ENCODE peak calls at places on chromosome 4, in five cellular contexts. L is right atrium auricular region, Z is PC-9, D is uterus, B is transverse colon. E is an unnamed sample. For H3K27me3, the result is how much of the 10 kb centered on the place peaks cover.

GRCh38 chr4:128661529-128661928 is 148.0 kb upstream of the JADE1 start:
- DNase-seq in L (no peak), Z (no peak), D (no peak), B (no peak), E (no peak)

GRCh38 chr4:25085621-25086020 is 54.9 kb upstream of the LGI2 start:
- DNase-seq in L (no peak), Z (no peak), D (no peak), B (peak), E (no peak)

GRCh38 chr4:23361453-23361852 is 528.4 kb downstream of the PPARGC1A start:
- DNase-seq in L (no peak), Z (no peak), D (no peak), B (no peak), E (no peak)

GRCh38 chr4:184941671-184942070 is 76.6 kb upstream of the HELT start:
- DNase-seq in L (no peak), Z (no peak), D (no peak), B (no peak), E (no peak)

GRCh38 chr4:165877291-165877690 is 4.3 kb downstream of the TLL1 start:
- DNase-seq in L (no peak), Z (no peak), D (no peak), B (no peak), E (no peak)

GRCh38 chr4:97394653-97395052 is 748.6 kb downstream of the STPG2 start:
- DNase-seq in L (no peak), Z (no peak), D (no peak), B (no peak), E (no peak)

GRCh38 chr4:27020203-27020602 is 159.6 kb downstream of the STIM2 start:
- DNase-seq in L (no peak), Z (no peak), D (no peak), B (no peak), E (no peak)

GRCh38 chr4:17771284-17771908 is 10.0 kb downstream of the FAM184B start:
- DNase-seq in L (no peak), Z (no peak), D (no peak), B (no peak), E (no peak)

GRCh38 chr4:16083217-16084191 is at the start of gene PROM1:
- DNase-seq in L (no peak), Z (no peak), D (no peak), B (peak), E (no peak)

GRCh38 chr4:42480774-42481173 is 83.5 kb downstream of the SHISA3 start:
- DNase-seq in L (no peak), Z (no peak), D (no peak), B (no peak), E (no peak)

GRCh38 chr4:85825937-85826678 is 351.2 kb downstream of the ARHGAP24 start:
- DNase-seq in L (no peak), Z (no peak), D (no peak), B (peak), E (no peak)

GRCh38 chr4:1592179-1593037 is 91.7 kb downstream of the FAM53A start:
- DNase-seq in L (no peak), Z (no peak), D (no peak), B (no peak), E (no peak)

GRCh38 chr4:138867404-138867803 is 148.2 kb upstream of the NOCT start:
- DNase-seq in L (no peak), Z (no peak), D (no peak), B (no peak), E (no peak)
- TF ChIP-seq CTCF in L (no peak), Z (no peak), D (no peak), B (no peak), E (no peak)

GRCh38 chr4:84498203-84499026 is 677 bp downstream of the NKX6-1 start:
- DNase-seq in L (no peak), Z (no peak), D (no peak), B (no peak), E (no peak)
- H3K27me3 ChIP-seq in L (half or more), Z (under half), D (half or more), B (half or more), E (under half)

GRCh38 chr4:40661803-40662202 is 32.1 kb upstream of the RBM47 start:
- DNase-seq in L (no peak), Z (no peak), D (no peak), B (no peak), E (no peak)

GRCh38 chr4:40665844-40666243 is 36.2 kb upstream of the RBM47 start:
- DNase-seq in L (no peak), Z (no peak), D (no peak), B (no peak), E (no peak)

GRCh38 chr4:40662962-40663604 is 33.4 kb upstream of the RBM47 start:
- DNase-seq in L (no peak), Z (peak), D (no peak), B (no peak), E (no peak)
- H3K27ac ChIP-seq in L (no peak), Z (peak), D (no peak), B (no peak), E (no peak)

DNA sequence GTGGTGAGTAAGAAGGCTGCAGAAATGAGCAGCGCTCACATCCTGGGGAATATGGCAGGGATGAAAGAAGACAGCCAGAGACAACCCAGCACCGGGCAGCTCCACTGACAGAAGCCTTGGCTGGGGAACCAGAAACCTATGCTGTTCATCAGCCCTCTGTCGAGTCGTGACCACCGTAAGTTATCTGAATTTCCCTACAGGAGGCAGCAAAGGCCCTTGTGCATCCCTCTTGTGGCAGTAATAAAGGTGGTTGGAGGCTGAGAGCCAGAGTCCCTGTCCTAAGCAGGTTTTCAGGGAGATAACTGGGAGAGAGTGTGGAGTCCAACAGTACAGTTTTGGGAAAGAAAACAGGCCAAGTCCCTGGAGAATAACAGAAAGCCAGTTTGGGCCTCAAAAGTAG is 194.0 kb upstream of the BOD1L1 start:
- DNase-seq in L (no peak), Z (no peak), D (no peak), B (no peak), E (no peak)
- TF ChIP-seq CTCF in L (no peak), Z (no peak), D (no peak), B (no peak), E (no peak)

GRCh38 chr4:54661686-54662085 is 3.9 kb downstream of the KIT start:
- DNase-seq in L (no peak), Z (peak), D (no peak), B (no peak), E (no peak)

GRCh38 chr4:54660591-54660990 is 2.8 kb downstream of the KIT start:
- DNase-seq in L (no peak), Z (no peak), D (no peak), B (no peak), E (no peak)

GRCh38 chr4:54661156-54661555 is 3.4 kb downstream of the KIT start:
- DNase-seq in L (no peak), Z (peak), D (no peak), B (no peak), E (no peak)

GRCh38 chr4:54659213-54660144 is 1.7 kb downstream of the KIT start:
- DNase-seq in L (no peak), Z (no peak), D (no peak), B (no peak), E (no peak)

GRCh38 chr4:54660145-54660535 is 2.4 kb downstream of the KIT start:
- DNase-seq in L (no peak), Z (no peak), D (no peak), B (no peak), E (no peak)
- H3K27me3 ChIP-seq in L (under half), Z (under half), D (under half), B (half or more), E (under half)

GRCh38 chr4:67288964-67289363 is 256.3 kb downstream of the CENPC start:
- DNase-seq in L (no peak), Z (no peak), D (no peak), B (no peak), E (no peak)

GRCh38 chr4:67291639-67292038 is 253.7 kb downstream of the CENPC start:
- DNase-seq in L (no peak), Z (no peak), D (no peak), B (no peak), E (no peak)

GRCh38 chr4:67292045-67292444 is 253.3 kb downstream of the CENPC start:
- DNase-seq in L (no peak), Z (no peak), D (no peak), B (no peak), E (no peak)

GRCh38 chr4:67286724-67287123 is 258.6 kb downstream of the CENPC start:
- DNase-seq in L (no peak), Z (no peak), D (no peak), B (no peak), E (no peak)

DNA sequence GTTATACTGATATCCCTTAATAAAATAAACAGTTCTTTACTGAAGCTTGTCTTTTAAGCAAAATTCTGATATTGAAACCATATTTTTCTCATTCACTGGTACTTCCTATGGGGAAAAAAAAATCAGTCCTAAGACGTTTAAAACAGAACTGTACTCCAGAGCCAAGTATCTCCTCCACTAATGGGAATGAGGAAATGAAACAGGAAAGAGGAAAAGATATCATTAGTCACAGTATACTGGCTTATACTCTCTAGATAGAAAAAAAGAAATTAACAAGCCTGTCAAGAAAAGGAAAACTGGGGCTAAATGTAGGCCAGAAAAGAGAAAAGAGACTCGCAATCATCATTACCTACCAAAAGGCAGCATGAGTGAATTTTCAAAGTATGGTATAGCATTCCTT is 252.7 kb downstream of the CENPC start:
- DNase-seq in L (no peak), Z (no peak), D (no peak), B (no peak), E (no peak)
- H3K27ac ChIP-seq in L (no peak), Z (no peak), D (no peak), B (no peak), E (no peak)

GRCh38 chr4:138522366-138522765 is 280.2 kb upstream of the SLC7A11 start:
- DNase-seq in L (no peak), Z (no peak), D (no peak), B (no peak), E (no peak)
- TF ChIP-seq CTCF in L (no peak), Z (peak), D (no peak), B (no peak), E (no peak)

DNA sequence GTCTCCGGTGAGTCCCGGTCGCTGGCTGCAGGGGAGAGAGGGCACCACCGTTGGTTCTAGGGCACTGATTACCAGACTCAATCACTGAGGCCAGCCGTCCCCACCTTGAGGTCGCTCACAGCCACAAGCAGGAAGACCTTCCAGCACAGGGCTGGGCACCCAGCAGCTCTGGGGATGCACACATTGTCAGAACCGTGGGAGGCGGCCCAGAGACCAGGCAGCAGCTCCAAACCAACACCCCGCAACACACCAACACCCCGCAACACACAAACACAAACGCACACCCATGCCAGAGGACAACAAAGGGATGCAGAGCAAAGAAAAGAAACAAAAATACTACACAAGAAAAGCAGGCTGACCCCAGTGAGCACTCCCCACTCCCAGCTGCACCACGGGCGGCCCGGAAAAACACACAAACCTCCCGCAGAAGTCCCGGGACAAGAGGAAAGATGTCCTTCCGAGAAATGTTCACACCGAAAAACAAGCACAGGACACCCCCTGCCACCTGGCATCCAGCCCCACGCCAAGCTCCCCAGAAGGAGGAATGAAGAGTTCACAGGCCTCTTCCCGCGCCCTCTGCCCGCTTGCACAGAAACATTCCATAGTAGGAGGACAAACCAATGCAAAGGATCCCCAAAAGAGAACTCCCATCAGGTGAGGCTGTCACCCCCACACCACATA is 3.2 kb downstream of the HMX1 start:
- DNase-seq in L (no peak), Z (no peak), D (no peak), B (no peak), E (no peak)
- H3K27me3 ChIP-seq in L (under half), Z (under half), D (under half), B (half or more), E (under half)

GRCh38 chr4:186771624-186772023 is 48.0 kb upstream of the FAT1 start:
- DNase-seq in L (no peak), Z (no peak), D (no peak), B (no peak), E (no peak)
- H3K27ac ChIP-seq in L (no peak), Z (no peak), D (no peak), B (no peak), E (no peak)

GRCh38 chr4:121675715-121676114 is 21.1 kb downstream of the ANXA5 start:
- DNase-seq in L (no peak), Z (no peak), D (no peak), B (no peak), E (no peak)
- TF ChIP-seq CTCF in L (peak), Z (no peak), D (no peak), B (no peak), E (no peak)